ENCODE peak calls at places on chromosomes 4 and X, in nine cellular contexts. Y is right lobe of liver, E is A549, G is heart left ventricle, L is sigmoid colon, R is stomach, B is adrenal gland, J is Peyer's patch, A is breast epithelium. Z is an unnamed sample. For H3K4me1, the result is how much of the 10 kb centered on the place peaks cover.

GRCh38 chr4:181601118-181601517 is 642.1 kb upstream of the TENM3 start:
- DNase-seq in R (no peak), Y (no peak), L (no peak), B (no peak), J (no peak), G (no peak), A (no peak), E (no peak), Z (no peak)

GRCh38 chr4:1167244-1167949 is 5.0 kb downstream of the SPON2 start:
- DNase-seq in Y (peak), L (peak), E (peak), G (peak), R (peak), J (peak), A (peak), B (peak), Z (peak)

GRCh38 chr4:123104275-123104674 is 181.9 kb upstream of the NUDT6 start:
- DNase-seq in L (no peak), G (no peak), Y (no peak), B (no peak), J (no peak), A (no peak), E (no peak), R (no peak), Z (no peak)

GRCh38 chr4:143581331-143581961 is 67.9 kb downstream of the SMARCA5 start:
- DNase-seq in A (no peak), J (no peak), R (no peak), L (no peak), Y (no peak), G (no peak), E (no peak), B (no peak), Z (no peak)

GRCh38 chrX:36431819-36432218 is 512.3 kb downstream of the CFAP47 start:
- DNase-seq in A (no peak), J (no peak), B (no peak), E (peak), R (no peak), L (no peak), G (no peak), Y (no peak), Z (no peak)

GRCh38 chr4:88629826-88630225 is 37.5 kb downstream of the HERC3 start:
- DNase-seq in B (no peak), E (no peak), Y (no peak), A (no peak), R (no peak), J (no peak), L (no peak), G (no peak), Z (no peak)

GRCh38 chrX:41468647-41469323 is 21.6 kb downstream of the NYX start:
- DNase-seq in Y (no peak), L (no peak), R (peak), B (no peak), A (no peak), J (no peak), G (no peak), E (no peak), Z (no peak)

GRCh38 chrX:45801554-45801953 is 600.9 kb upstream of the DIPK2B start:
- DNase-seq in R (no peak), L (no peak), E (no peak), J (no peak), A (no peak), Y (no peak), B (no peak), G (no peak), Z (no peak)

GRCh38 chrX:112868586-112868985 is 28.0 kb upstream of the AMOT start:
- DNase-seq in B (no peak), L (no peak), Y (no peak), E (no peak), G (no peak), J (no peak), R (no peak), A (no peak), Z (no peak)

GRCh38 chrX:47587906-47588735 is 5.9 kb downstream of the TIMP1 start:
- DNase-seq in R (no peak), Y (no peak), J (no peak), E (no peak), A (no peak), L (no peak), G (no peak), B (no peak), Z (no peak)

GRCh38 chrX:2430265-2430825 is 70.4 kb downstream of the DHRSX start:
- DNase-seq in G (no peak), A (no peak), R (no peak), J (no peak), Y (no peak), B (no peak), E (no peak), L (no peak), Z (no peak)

GRCh38 chr4:42596918-42597317 is 60.0 kb downstream of the ATP8A1 start:
- DNase-seq in R (no peak), B (no peak), E (no peak), G (no peak), Y (no peak), J (no peak), A (no peak), L (no peak), Z (no peak)

GRCh38 chr4:127528302-127528701 is 104.5 kb upstream of the INTU start:
- DNase-seq in G (no peak), L (no peak), J (no peak), Y (no peak), R (no peak), A (no peak), E (no peak), B (no peak), Z (no peak)

GRCh38 chr4:81723927-81724587 is 252.3 kb upstream of the RASGEF1B start:
- DNase-seq in R (peak), A (no peak), B (no peak), L (peak), J (no peak), E (no peak), Y (no peak), G (no peak), Z (no peak)

GRCh38 chrX:21932277-21932996 is 8.1 kb upstream of the SMS start:
- DNase-seq in G (no peak), Y (no peak), B (peak), A (no peak), L (no peak), E (no peak), J (no peak), R (no peak), Z (no peak)

GRCh38 chrX:141405878-141406492 is 163.7 kb upstream of the SPANXC start:
- DNase-seq in A (no peak), J (no peak), R (no peak), Y (no peak), B (no peak), E (peak), L (no peak), G (no peak), Z (no peak)

GRCh38 chr4:13994016-13994415 is 366.5 kb upstream of the BOD1L1 start:
- DNase-seq in G (no peak), A (no peak), L (no peak), R (no peak), Y (no peak), E (no peak), J (no peak), B (no peak), Z (no peak)

GRCh38 chrX:40154229-40154852 is 56.6 kb upstream of the BCOR start:
- DNase-seq in Y (peak), G (peak), A (no peak), E (peak), R (no peak), J (no peak), B (no peak), L (peak), Z (no peak)

GRCh38 chr4:146379744-146380143 is 142.0 kb downstream of the SLC10A7 start:
- DNase-seq in L (no peak), E (no peak), G (no peak), B (no peak), R (no peak), Y (no peak), A (no peak), J (no peak), Z (no peak)

GRCh38 chr4:40524642-40525041 is 105.0 kb downstream of the RBM47 start:
- DNase-seq in A (no peak), J (no peak), G (peak), Y (no peak), R (peak), E (no peak), B (peak), L (no peak), Z (no peak)

GRCh38 chrX:19410259-19410658 is 66.5 kb downstream of the PDHA1 start:
- DNase-seq in R (no peak), E (no peak), A (no peak), B (no peak), G (no peak), L (no peak), Y (no peak), J (no peak), Z (no peak)

GRCh38 chrX:45266456-45266855 is 65.8 kb upstream of the DIPK2B start:
- DNase-seq in G (no peak), J (no peak), L (no peak), A (no peak), Y (no peak), R (no peak), B (no peak), E (no peak), Z (no peak)

GRCh38 chr4:74793757-74794340 is 474 bp downstream of the BTC start:
- DNase-seq in E (peak), B (peak), L (peak), R (peak), G (peak), J (no peak), Y (peak), A (peak), Z (no peak)

GRCh38 chrX:151019837-151020236 is 36.7 kb downstream of the HMGB3 start:
- DNase-seq in E (no peak), L (no peak), R (no peak), J (no peak), A (no peak), G (no peak), B (no peak), Y (no peak), Z (no peak)

GRCh38 chr4:169362607-169363006 is 91.9 kb upstream of the SH3RF1 start:
- DNase-seq in R (no peak), G (no peak), A (no peak), Y (no peak), B (peak), E (no peak), L (no peak), J (no peak), Z (no peak)

GRCh38 chrX:151675121-151675746 is 20.0 kb upstream of the PRRG3 start:
- DNase-seq in Y (no peak), E (no peak), A (no peak), B (no peak), L (no peak), J (no peak), R (no peak), G (no peak), Z (no peak)

GRCh38 chr4:159837071-159837470 is 734.2 kb downstream of the RAPGEF2 start:
- DNase-seq in L (no peak), E (no peak), A (no peak), R (no peak), J (no peak), G (no peak), Y (no peak), B (no peak), Z (no peak)

GRCh38 chrX:320126-320783 is 1.7 kb upstream of the GTPBP6 start:
- DNase-seq in G (peak), R (no peak), E (no peak), B (no peak), J (no peak), A (peak), L (peak), Y (peak), Z (no peak)

GRCh38 chr4:24104173-24104572 is 214.3 kb upstream of the PPARGC1A start:
- DNase-seq in E (no peak), A (no peak), R (no peak), L (no peak), B (no peak), Y (peak), J (no peak), G (no peak), Z (no peak)

GRCh38 chr4:183142566-183143545 is 43.8 kb downstream of the WWC2 start:
- DNase-seq in L (peak), A (peak), G (peak), B (peak), E (no peak), R (peak), J (no peak), Y (peak), Z (no peak)

GRCh38 chr4:177308125-177308524 is 1.5 kb upstream of the NEIL3 start:
- DNase-seq in E (no peak), Y (no peak), J (no peak), A (no peak), L (no peak), R (no peak), B (peak), G (no peak), Z (no peak)

GRCh38 chr4:62670509-62670908 is 1470.4 kb downstream of the ADGRL3 start:
- DNase-seq in G (peak), J (no peak), Y (no peak), A (no peak), B (no peak), E (no peak), L (no peak), R (no peak), Z (no peak)

GRCh38 chr4:148007303-148007702 is 275.4 kb downstream of the ARHGAP10 start:
- DNase-seq in J (no peak), G (no peak), R (no peak), L (peak), Y (no peak), A (no peak), B (peak), E (peak), Z (peak)

GRCh38 chrX:153468008-153468580 is 2.3 kb downstream of the HAUS7 start:
- DNase-seq in J (no peak), G (no peak), R (no peak), L (peak), B (no peak), A (no peak), E (no peak), Y (no peak), Z (no peak)

DNA sequence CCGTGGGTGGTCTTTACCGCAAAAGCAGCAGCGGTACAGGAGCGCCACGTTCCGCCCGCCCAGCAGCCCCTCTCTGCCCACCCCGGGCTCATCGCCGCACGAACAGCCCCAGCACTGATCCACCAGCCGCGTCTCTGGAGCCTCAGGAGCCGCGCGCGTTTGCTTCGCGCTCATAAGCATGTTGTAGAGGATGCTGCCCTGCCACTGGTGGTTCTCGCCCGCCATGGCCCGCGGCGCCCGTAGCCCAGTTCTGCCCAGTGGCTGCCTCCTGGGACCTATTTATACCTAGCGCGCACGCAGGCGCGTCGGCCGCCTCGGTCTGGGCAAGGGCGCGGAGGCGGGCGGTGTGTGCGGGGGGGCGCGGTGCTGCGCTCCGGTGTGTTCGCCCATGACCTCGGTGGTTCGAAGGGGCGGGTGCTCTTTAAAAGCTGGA is at the start of gene NR0B1:
- DNase-seq in B (peak), J (no peak), G (no peak), L (no peak), Y (no peak), R (no peak), E (peak), A (no peak), Z (no peak)
- TF ChIP-seq POLR2A in B (peak), J (no peak), G (no peak), L (no peak), Y (no peak), R (no peak), E (peak), A (no peak), Z (no peak)

GRCh38 chrX:105526431-105526830 is 295.9 kb upstream of the NRK start:
- DNase-seq in B (no peak), L (no peak), R (no peak), Y (no peak), J (no peak), E (no peak), G (no peak), A (no peak), Z (no peak)
- H3K4me1 ChIP-seq in B (under half), L (under half), R (under half), Y (under half), J (under half), E (under half), G (under half), A (under half), Z (under half)

GRCh38 chr4:151043803-151044535 is 28.9 kb upstream of the LRBA start:
- DNase-seq in B (no peak), J (no peak), L (no peak), A (no peak), Y (no peak), G (no peak), E (no peak), R (no peak), Z (no peak)

GRCh38 chr4:151046609-151047008 is 31.5 kb upstream of the LRBA start:
- DNase-seq in J (no peak), A (no peak), B (no peak), L (no peak), Y (no peak), R (no peak), E (no peak), G (no peak), Z (no peak)

GRCh38 chr4:151048913-151049312 is 33.8 kb upstream of the LRBA start:
- DNase-seq in J (no peak), L (no peak), R (no peak), E (no peak), B (no peak), Y (no peak), G (no peak), A (no peak), Z (no peak)

GRCh38 chr4:151049430-151049884 is 34.4 kb upstream of the LRBA start:
- DNase-seq in R (no peak), G (no peak), L (no peak), A (no peak), J (no peak), E (no peak), Y (no peak), B (no peak), Z (no peak)

DNA sequence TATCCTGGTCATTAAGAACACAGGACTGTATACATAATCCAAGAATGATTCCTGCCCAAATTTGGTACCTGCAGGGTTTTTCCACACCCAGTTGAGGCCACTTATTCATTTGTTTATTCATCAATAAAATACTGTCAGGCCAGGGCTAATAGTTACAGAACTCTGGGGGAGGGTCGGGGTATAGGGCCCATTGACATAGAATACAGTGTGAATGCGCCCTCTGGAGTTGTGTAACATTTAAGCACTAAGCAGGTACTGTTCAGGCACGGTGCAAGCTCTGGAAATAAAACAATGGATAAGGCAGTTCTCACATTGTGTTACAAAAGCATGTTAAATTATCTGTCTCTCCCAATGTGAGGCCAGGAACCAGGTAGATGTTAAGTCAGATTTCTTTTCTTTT is 30.8 kb upstream of the LRBA start:
- DNase-seq in J (no peak), Y (no peak), B (no peak), R (no peak), L (no peak), A (no peak), G (no peak), E (no peak), Z (no peak)
- TF ChIP-seq CTCF in J (peak), Y (no peak), B (no peak), R (no peak), L (no peak), A (no peak), G (no peak), E (peak), Z (no peak)

DNA sequence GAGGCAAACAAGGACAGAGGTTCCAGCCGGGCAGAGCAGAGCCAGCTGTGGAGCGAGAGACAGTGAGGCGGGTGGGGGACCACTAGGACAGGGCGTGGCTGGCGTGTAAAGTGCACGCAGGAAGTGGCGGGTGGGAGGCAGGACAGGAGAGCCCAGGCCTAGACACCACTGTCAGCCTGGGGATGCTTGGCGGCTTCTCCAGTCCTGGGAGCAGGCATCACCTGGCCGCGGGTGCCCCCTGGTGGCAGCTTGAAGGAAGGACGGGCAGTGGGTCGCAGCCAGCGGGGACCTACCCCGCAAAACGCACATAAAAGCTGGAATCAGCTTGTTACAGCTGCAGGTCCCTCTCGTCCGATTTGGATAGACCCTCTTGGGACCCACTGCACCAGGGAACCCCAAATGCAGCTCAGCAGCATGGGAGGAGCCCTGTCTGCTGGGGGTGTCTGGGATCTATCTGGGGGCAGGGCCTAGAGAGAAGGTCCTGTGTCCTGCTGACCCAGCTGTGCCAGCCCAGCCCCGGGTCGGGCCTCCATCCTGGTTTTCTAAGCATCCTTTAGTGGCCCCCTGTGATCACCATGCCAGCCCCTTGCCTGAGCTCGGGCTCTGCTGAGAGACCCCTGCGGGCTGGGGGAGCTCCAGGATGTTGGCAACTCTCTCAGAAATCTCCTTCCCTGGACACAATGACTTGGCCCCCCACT is 57.7 kb downstream of the WFS1 start:
- DNase-seq in Y (peak), G (peak), B (peak), R (peak), A (peak), J (peak), E (peak), L (peak), Z (peak)
- TF ChIP-seq POLR2A in Y (no peak), G (no peak), B (no peak), R (no peak), A (no peak), J (no peak), E (no peak), L (no peak), Z (no peak)

GRCh38 chrX:49282647-49283011 is 13.0 kb downstream of the PPP1R3F start:
- DNase-seq in G (no peak), L (peak), B (no peak), R (peak), A (no peak), Y (no peak), E (no peak), J (peak), Z (no peak)

GRCh38 chrX:49277520-49277799 is 7.9 kb downstream of the PPP1R3F start:
- DNase-seq in R (no peak), L (no peak), E (no peak), G (no peak), Y (no peak), B (no peak), J (no peak), A (no peak), Z (no peak)

GRCh38 chrX:49276207-49276606 is 6.6 kb downstream of the PPP1R3F start:
- DNase-seq in B (no peak), R (no peak), A (no peak), Y (no peak), G (no peak), L (peak), E (no peak), J (no peak), Z (no peak)

GRCh38 chrX:49276671-49277519 is 7.3 kb downstream of the PPP1R3F start:
- DNase-seq in E (no peak), Y (no peak), L (peak), B (no peak), A (no peak), J (no peak), G (no peak), R (peak), Z (no peak)

GRCh38 chrX:49278081-49278480 is 8.5 kb downstream of the PPP1R3F start:
- DNase-seq in R (no peak), G (no peak), B (no peak), E (no peak), J (peak), L (peak), Y (no peak), A (no peak), Z (no peak)
- H3K4me1 ChIP-seq in R (under half), G (under half), B (under half), E (under half), J (under half), L (under half), Y (under half), A (under half), Z (under half)

GRCh38 chrX:106862972-106863688 is 40.0 kb downstream of the RIPPLY1 start:
- DNase-seq in E (peak), B (no peak), L (no peak), R (peak), J (no peak), Y (no peak), G (no peak), A (no peak), Z (no peak)
- TF ChIP-seq CTCF in E (peak), B (no peak), L (no peak), R (no peak), J (peak), Y (peak), G (no peak), A (no peak), Z (no peak)

Z was measured in esophagus muscularis mucosa.